ENCODE peak calls at places on chromosomes 16 and 17, in six cellular contexts. One of them, this sample, is unnamed.

GRCh38 chr17:5516060-5516792 is 29.9 kb downstream of the MIS12 start:
- DNase-seq in IMR-90: peak; percentile 100
- DNase-seq in H1: no peak
- DNase-seq in mesenchymal stem cell: peak; percentile 98
- DNase-seq in H9: no peak
- DNase-seq in trophoblast cell: peak; percentile 72
- DNase-seq in this sample: no peak

GRCh38 chr16:88686062-88686438 is 257 bp downstream of the SNAI3 start:
- DNase-seq in IMR-90: no peak
- DNase-seq in H1: no peak
- DNase-seq in mesenchymal stem cell: peak; percentile 10
- DNase-seq in H9: no peak
- DNase-seq in trophoblast cell: no peak
- DNase-seq in this sample: no peak

GRCh38 chr16:12057276-12057675 is 80.7 kb downstream of the SNX29 start:
- DNase-seq in IMR-90: peak; percentile 70
- DNase-seq in H1: no peak
- DNase-seq in mesenchymal stem cell: peak; percentile 76
- DNase-seq in H9: no peak
- DNase-seq in trophoblast cell: no peak
- DNase-seq in this sample: no peak

GRCh38 chr16:13441675-13442074 is 478.3 kb upstream of the ERCC4 start:
- DNase-seq in IMR-90: no peak
- DNase-seq in H1: no peak
- DNase-seq in mesenchymal stem cell: no peak
- DNase-seq in H9: no peak
- DNase-seq in trophoblast cell: no peak
- DNase-seq in this sample: no peak

GRCh38 chr16:50476486-50477260 is 71.5 kb upstream of the NKD1 start:
- DNase-seq in IMR-90: no peak
- DNase-seq in H1: no peak
- DNase-seq in mesenchymal stem cell: no peak
- DNase-seq in H9: no peak
- DNase-seq in trophoblast cell: no peak
- DNase-seq in this sample: no peak

GRCh38 chr17:8408371-8408770 is 10.7 kb upstream of the RNF222 start:
- DNase-seq in IMR-90: no peak
- DNase-seq in H1: no peak
- DNase-seq in mesenchymal stem cell: no peak
- DNase-seq in H9: peak; percentile 79
- DNase-seq in trophoblast cell: no peak
- DNase-seq in this sample: no peak

GRCh38 chr16:80231888-80232287 is 308.9 kb upstream of the DYNLRB2 start:
- DNase-seq in IMR-90: peak; percentile 94
- DNase-seq in H1: no peak
- DNase-seq in mesenchymal stem cell: peak; percentile 46
- DNase-seq in H9: no peak
- DNase-seq in trophoblast cell: no peak
- DNase-seq in this sample: no peak

GRCh38 chr16:88306860-88307545 is 75.8 kb upstream of the ZNF469 start:
- DNase-seq in IMR-90: peak; percentile 99
- DNase-seq in H1: no peak
- DNase-seq in mesenchymal stem cell: peak; percentile 99
- DNase-seq in H9: no peak
- DNase-seq in trophoblast cell: peak; percentile 50
- DNase-seq in this sample: no peak

GRCh38 chr17:45895304-45895968 is 1.1 kb downstream of the MAPT start:
- DNase-seq in IMR-90: no peak
- DNase-seq in H1: no peak
- DNase-seq in mesenchymal stem cell: peak; percentile 39
- DNase-seq in H9: peak; percentile 59
- DNase-seq in trophoblast cell: no peak
- DNase-seq in this sample: peak; percentile 32

GRCh38 chr17:836154-836553 is 54.0 kb downstream of the MRM3 start:
- DNase-seq in IMR-90: no peak
- DNase-seq in H1: no peak
- DNase-seq in mesenchymal stem cell: peak; percentile 30
- DNase-seq in H9: no peak
- DNase-seq in trophoblast cell: no peak
- DNase-seq in this sample: no peak

GRCh38 chr17:5410594-5411272 is 8.7 kb downstream of the NUP88 start:
- DNase-seq in IMR-90: no peak
- DNase-seq in H1: no peak
- DNase-seq in mesenchymal stem cell: no peak
- DNase-seq in H9: no peak
- DNase-seq in trophoblast cell: no peak
- DNase-seq in this sample: no peak

GRCh38 chr17:68204736-68205135 is 43.1 kb upstream of the AMZ2 start:
- DNase-seq in IMR-90: no peak
- DNase-seq in H1: no peak
- DNase-seq in mesenchymal stem cell: no peak
- DNase-seq in H9: no peak
- DNase-seq in trophoblast cell: no peak
- DNase-seq in this sample: no peak

GRCh38 chr17:77579131-77579530 is 379.4 kb upstream of the TNRC6C start:
- DNase-seq in IMR-90: no peak
- DNase-seq in H1: no peak
- DNase-seq in mesenchymal stem cell: no peak
- DNase-seq in H9: no peak
- DNase-seq in trophoblast cell: no peak
- DNase-seq in this sample: no peak

GRCh38 chr16:53510704-53511070 is 7.7 kb upstream of the AKTIP start:
- DNase-seq in IMR-90: no peak
- DNase-seq in H1: no peak
- DNase-seq in mesenchymal stem cell: no peak
- DNase-seq in H9: no peak
- DNase-seq in trophoblast cell: no peak
- DNase-seq in this sample: no peak

GRCh38 chr17:5115673-5116651 is at the start of gene USP6:
- DNase-seq in IMR-90: no peak
- DNase-seq in H1: no peak
- DNase-seq in mesenchymal stem cell: no peak
- DNase-seq in H9: peak; percentile 71
- DNase-seq in trophoblast cell: no peak
- DNase-seq in this sample: no peak

GRCh38 chr17:53527473-53527872 is 295.3 kb upstream of the KIF2B start:
- DNase-seq in IMR-90: no peak
- DNase-seq in H1: no peak
- DNase-seq in mesenchymal stem cell: no peak
- DNase-seq in H9: no peak
- DNase-seq in trophoblast cell: no peak
- DNase-seq in this sample: no peak

GRCh38 chr17:70420876-70421445 is 251.6 kb downstream of the KCNJ2 start:
- DNase-seq in IMR-90: no peak
- DNase-seq in H1: no peak
- DNase-seq in mesenchymal stem cell: no peak
- DNase-seq in H9: no peak
- DNase-seq in trophoblast cell: peak; percentile 74
- DNase-seq in this sample: no peak

GRCh38 chr16:17431012-17431411 is 39.7 kb downstream of the XYLT1 start:
- DNase-seq in IMR-90: peak; percentile 25
- DNase-seq in H1: no peak
- DNase-seq in mesenchymal stem cell: no peak
- DNase-seq in H9: no peak
- DNase-seq in trophoblast cell: no peak
- DNase-seq in this sample: no peak

GRCh38 chr17:54900457-54901229 is at the start of gene TOM1L1:
- DNase-seq in IMR-90: peak; percentile 46
- DNase-seq in H1: peak; percentile 56
- DNase-seq in mesenchymal stem cell: peak; percentile 79
- DNase-seq in H9: peak; percentile 94
- DNase-seq in trophoblast cell: peak; percentile 27
- DNase-seq in this sample: peak; percentile 69

GRCh38 chr17:80063815-80064585 is 27.6 kb downstream of the CCDC40 start:
- DNase-seq in IMR-90: peak; percentile 80
- DNase-seq in H1: no peak
- DNase-seq in mesenchymal stem cell: peak; percentile 95
- DNase-seq in H9: no peak
- DNase-seq in trophoblast cell: peak; percentile 69
- DNase-seq in this sample: no peak

DNA sequence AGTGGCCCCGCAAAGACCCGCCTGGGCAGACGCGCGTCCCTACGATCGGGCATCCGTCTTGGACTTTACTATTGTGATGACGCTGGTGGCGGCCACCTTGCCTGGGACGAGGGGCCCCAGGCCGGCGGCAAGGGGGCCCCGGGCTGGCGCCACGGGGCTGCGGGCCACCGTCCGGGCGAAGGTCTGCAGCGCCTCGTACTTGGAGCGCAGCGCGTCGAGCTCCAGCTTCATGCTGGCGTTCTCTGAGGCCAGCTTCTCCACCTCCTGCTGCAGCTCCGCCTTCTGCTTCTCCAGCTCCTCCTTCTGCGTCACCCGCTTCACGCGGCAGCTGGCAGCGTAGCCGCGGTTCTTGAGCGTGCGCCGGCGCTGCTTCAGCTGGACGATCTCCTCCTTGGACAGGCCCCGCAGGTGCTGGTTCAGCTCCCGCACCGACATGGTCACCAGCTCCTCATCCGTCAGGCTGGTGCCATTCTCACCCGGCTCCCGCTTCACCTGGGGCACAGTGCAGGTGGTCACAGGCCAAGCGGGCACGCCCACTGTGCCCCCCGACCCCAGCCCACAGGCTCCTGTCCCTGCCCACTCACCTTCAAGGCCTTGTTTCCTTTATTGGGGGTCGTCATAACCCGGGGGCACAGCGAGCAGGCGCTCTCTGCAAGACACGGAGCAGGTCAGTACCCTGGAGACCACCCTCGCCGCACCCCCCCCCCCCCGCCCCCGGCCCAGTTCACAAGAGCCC is 4.8 kb upstream of the SIRT7 start:
- DNase-seq in IMR-90: no peak
- DNase-seq in H1: no peak
- DNase-seq in mesenchymal stem cell: no peak
- DNase-seq in H9: no peak
- DNase-seq in trophoblast cell: no peak
- DNase-seq in this sample: no peak
- H3K4ac ChIP-seq in IMR-90: peak overlapping the region; percentile 96
- H3K4ac ChIP-seq in H1: no peak overlapping the region
- H3K4ac ChIP-seq in mesenchymal stem cell: no peak overlapping the region
- H3K4ac ChIP-seq in H9: no peak overlapping the region
- H3K4ac ChIP-seq in trophoblast cell: peak overlapping the region; percentile 98
- H3K4ac ChIP-seq in this sample: peak overlapping the region; percentile 66

GRCh38 chr16:71552698-71553503 is 24.0 kb downstream of the TAT start:
- DNase-seq in IMR-90: no peak
- DNase-seq in H1: no peak
- DNase-seq in mesenchymal stem cell: no peak
- DNase-seq in H9: no peak
- DNase-seq in trophoblast cell: peak; percentile 67
- DNase-seq in this sample: no peak
- H3K18ac ChIP-seq in IMR-90: no peak overlapping the region
- H3K18ac ChIP-seq in H1: no peak overlapping the region
- H3K18ac ChIP-seq in mesenchymal stem cell: no peak overlapping the region
- H3K18ac ChIP-seq in H9: no peak overlapping the region
- H3K18ac ChIP-seq in trophoblast cell: no peak overlapping the region
- H3K18ac ChIP-seq in this sample: no peak overlapping the region

DNA sequence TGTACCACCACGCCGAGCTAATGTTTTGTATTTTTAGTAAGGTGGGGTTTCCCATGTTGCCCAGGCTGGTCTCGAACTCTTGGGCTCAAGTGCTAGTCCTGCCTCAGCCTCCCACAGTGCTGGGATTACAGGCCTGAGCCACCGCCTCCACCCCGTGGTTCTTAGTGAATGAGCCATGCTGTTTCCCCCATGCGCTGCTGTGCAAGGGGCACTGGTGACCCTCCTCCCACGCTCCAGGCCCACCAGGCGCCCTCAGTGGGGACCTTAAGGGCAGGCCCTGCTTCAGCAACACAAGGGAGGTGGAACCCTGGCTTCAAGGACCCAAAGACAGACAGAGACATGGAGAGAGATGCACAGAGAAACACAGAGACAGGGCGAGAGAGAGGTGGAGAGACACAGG is 15.4 kb upstream of the NUDT16L1 start:
- DNase-seq in IMR-90: no peak
- DNase-seq in H1: no peak
- DNase-seq in mesenchymal stem cell: no peak
- DNase-seq in H9: no peak
- DNase-seq in trophoblast cell: no peak
- DNase-seq in this sample: no peak
- H4K91ac ChIP-seq in IMR-90: no peak overlapping the region
- H4K91ac ChIP-seq in H1: no peak overlapping the region
- H4K91ac ChIP-seq in mesenchymal stem cell: no peak overlapping the region
- H4K91ac ChIP-seq in H9: no peak overlapping the region
- H4K91ac ChIP-seq in trophoblast cell: peak overlapping the region; percentile 15
- H4K91ac ChIP-seq in this sample: no peak overlapping the region

GRCh38 chr16:1308036-1308976 is 1.1 kb upstream of the UBE2I start:
- DNase-seq in IMR-90: peak; percentile 16
- DNase-seq in H1: no peak
- DNase-seq in mesenchymal stem cell: peak; percentile 72
- DNase-seq in H9: no peak
- DNase-seq in trophoblast cell: peak; percentile 49
- DNase-seq in this sample: no peak

GRCh38 chr16:1310832-1311200 is 1.4 kb downstream of the UBE2I start:
- DNase-seq in IMR-90: no peak
- DNase-seq in H1: no peak
- DNase-seq in mesenchymal stem cell: peak; percentile 23
- DNase-seq in H9: no peak
- DNase-seq in trophoblast cell: no peak
- DNase-seq in this sample: no peak

GRCh38 chr16:1311212-1311737 is 1.8 kb downstream of the UBE2I start:
- DNase-seq in IMR-90: no peak
- DNase-seq in H1: no peak
- DNase-seq in mesenchymal stem cell: peak; percentile 14
- DNase-seq in H9: no peak
- DNase-seq in trophoblast cell: no peak
- DNase-seq in this sample: no peak

GRCh38 chr16:1309888-1310831 is 724 bp downstream of the UBE2I start:
- DNase-seq in IMR-90: peak; percentile 45
- DNase-seq in H1: no peak
- DNase-seq in mesenchymal stem cell: peak; percentile 54
- DNase-seq in H9: no peak
- DNase-seq in trophoblast cell: no peak
- DNase-seq in this sample: no peak

DNA sequence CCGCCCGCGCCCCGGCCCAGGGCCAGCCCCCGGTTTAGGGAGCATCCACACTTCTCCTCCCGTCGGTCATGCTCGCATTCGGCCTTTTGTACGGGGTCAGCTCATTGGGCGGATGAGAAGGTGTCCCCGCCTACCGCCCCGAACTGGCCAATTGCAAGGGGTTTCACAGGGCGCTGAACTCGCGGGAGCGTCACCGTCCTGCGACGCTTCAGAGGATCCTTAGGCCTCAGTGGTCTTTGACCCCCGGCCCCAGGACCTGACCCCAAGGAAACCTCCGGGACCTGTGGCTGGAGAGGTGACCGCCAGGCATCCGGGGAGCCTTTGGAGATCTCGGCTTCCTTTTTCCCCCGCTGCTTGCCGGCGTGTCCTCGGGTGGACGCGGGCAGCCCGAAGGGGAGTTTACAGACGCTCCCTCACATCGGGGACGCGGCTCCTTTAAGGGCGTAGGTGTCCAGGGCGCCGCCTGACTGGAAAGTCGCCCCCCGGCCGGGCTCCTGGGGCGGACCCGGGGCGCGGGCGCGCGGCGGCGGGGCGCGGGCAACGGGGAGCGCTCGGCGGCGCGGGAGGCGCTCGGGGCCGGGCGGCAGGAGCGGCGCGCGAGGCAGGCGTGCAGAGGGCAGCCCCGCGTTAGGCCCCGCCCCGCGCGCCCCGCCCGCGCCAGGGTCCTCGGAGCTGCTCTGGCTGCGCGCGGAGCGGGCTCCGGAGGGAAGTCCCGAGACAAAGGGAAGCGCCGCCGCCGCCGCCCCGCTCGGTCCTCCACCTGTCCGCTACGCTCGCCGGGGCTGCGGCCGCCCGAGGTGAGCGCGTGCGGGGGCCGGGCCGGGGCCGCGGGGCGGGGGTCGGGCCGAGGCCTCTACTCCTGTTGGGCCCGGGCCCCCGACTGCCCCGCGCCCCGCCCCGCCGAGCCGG is at the start of gene UBE2I:
- DNase-seq in IMR-90: peak; percentile 97
- DNase-seq in H1: peak; percentile 87
- DNase-seq in mesenchymal stem cell: peak; percentile 98
- DNase-seq in H9: peak; percentile 97
- DNase-seq in trophoblast cell: peak; percentile 87
- DNase-seq in this sample: peak; percentile 99
- H3K4ac ChIP-seq in IMR-90: peak within 1 kb of the TSS; percentile 100
- H3K4ac ChIP-seq in H1: peak within 1 kb of the TSS; percentile 63
- H3K4ac ChIP-seq in mesenchymal stem cell: peak within 1 kb of the TSS; percentile 98
- H3K4ac ChIP-seq in H9: no peak within 1 kb of the TSS
- H3K4ac ChIP-seq in trophoblast cell: peak within 1 kb of the TSS; percentile 96
- H3K4ac ChIP-seq in this sample: no peak within 1 kb of the TSS